ENCODE peak calls at places on chromosomes 13 and 19, in five cellular contexts. Y is activated naive CD4-positive, alpha-beta T cell treated with anti-CD3 and anti-CD28 coated beads, Interleukin-2, amount 50 U/mL, for 72 hours; X is NCI-H2081 treated with DMSO at 0.1 percent for 48 hours; O is stimulated activated CD4-positive, alpha-beta T cell treated with anti-CD3 and anti-CD28 coated beads, TNF-alpha, amount 100 ng/mL, for 24 hours; A is stimulated activated CD8-positive, alpha-beta memory T cell treated with anti-CD3 and anti-CD28 coated beads, Interleukin-4, amount 100 ng/mL, for 48 hours. B is an unnamed sample.

GRCh38 chr13:106182404-106182803 is 353.1 kb downstream of the EFNB2 start:
- DNase-seq in Y (no peak), X (no peak), O (no peak), A (no peak), B (no peak)

GRCh38 chr19:33273881-33274662 is 28.3 kb downstream of the CEBPA start:
- DNase-seq in Y (no peak), X (no peak), O (peak; percentile 12), A (peak; percentile 67), B (peak; percentile 16)

GRCh38 chr13:49610176-49610575 is 18.1 kb upstream of the ARL11 start:
- DNase-seq in Y (no peak), X (no peak), O (no peak), A (no peak), B (no peak)

GRCh38 chr19:50567052-50567841 is 988 bp downstream of the LRRC4B start:
- DNase-seq in Y (no peak), X (no peak), O (no peak), A (no peak), B (no peak)

GRCh38 chr13:48853381-48854102 is 122.2 kb upstream of the FNDC3A start:
- DNase-seq in Y (no peak), X (no peak), O (peak; percentile 6), A (peak; percentile 40), B (peak; percentile 1)

GRCh38 chr13:76980075-76980718 is 11.7 kb upstream of the CLN5 start:
- DNase-seq in Y (peak; percentile 76), X (no peak), O (peak; percentile 73), A (peak; percentile 96), B (peak; percentile 77)

GRCh38 chr13:20344836-20345490 is 112.8 kb upstream of the GJB6 start:
- DNase-seq in Y (no peak), X (no peak), O (no peak), A (no peak), B (no peak)

GRCh38 chr13:21538753-21539152 is 65.2 kb downstream of the MICU2 start:
- DNase-seq in Y (no peak), X (no peak), O (no peak), A (no peak), B (no peak)

GRCh38 chr13:73158851-73159250 is 100.0 kb downstream of the KLF5 start:
- DNase-seq in Y (no peak), X (no peak), O (no peak), A (no peak), B (no peak)

GRCh38 chr19:49716154-49716553 is 25.2 kb downstream of the CPT1C start:
- DNase-seq in Y (no peak), X (no peak), O (no peak), A (no peak), B (no peak)

GRCh38 chr19:4208385-4209094 is 20.8 kb upstream of the EBI3 start:
- DNase-seq in Y (no peak), X (no peak), O (no peak), A (no peak), B (no peak)

GRCh38 chr19:6738726-6739389 is 622 bp upstream of the TRIP10 start:
- DNase-seq in Y (peak; percentile 69), X (no peak), O (no peak), A (peak; percentile 52), B (no peak)

GRCh38 chr13:29383476-29383875 is 212.0 kb downstream of the SLC7A1 start:
- DNase-seq in Y (no peak), X (no peak), O (no peak), A (no peak), B (no peak)

GRCh38 chr13:43006893-43007631 is 15.0 kb upstream of the EPSTI1 start:
- DNase-seq in Y (no peak), X (no peak), O (no peak), A (no peak), B (no peak)

GRCh38 chr13:109712187-109712601 is 74.2 kb downstream of the IRS2 start:
- DNase-seq in Y (no peak), X (no peak), O (no peak), A (no peak), B (no peak)

GRCh38 chr19:5595129-5595528 is 27.4 kb upstream of the TINCR start:
- DNase-seq in Y (no peak), X (no peak), O (no peak), A (no peak), B (no peak)

GRCh38 chr19:10091892-10092641 is 6.0 kb downstream of the SHFL start:
- DNase-seq in Y (no peak), X (no peak), O (no peak), A (no peak), B (no peak)

GRCh38 chr13:112217431-112217830 is 150.5 kb downstream of the SOX1 start:
- DNase-seq in Y (no peak), X (no peak), O (no peak), A (no peak), B (no peak)

GRCh38 chr19:32676186-32676894 is 692 bp downstream of the RGS9BP start:
- DNase-seq in Y (no peak), X (no peak), O (no peak), A (no peak), B (no peak)

GRCh38 chr19:1690570-1691307 is 38.3 kb upstream of the TCF3 start:
- DNase-seq in Y (no peak), X (no peak), O (peak; percentile 27), A (peak; percentile 80), B (peak; percentile 39)

GRCh38 chr19:11279505-11280236 is 16.3 kb upstream of the TSPAN16 start:
- DNase-seq in Y (peak; percentile 68), X (no peak), O (no peak), A (peak; percentile 31), B (no peak)

GRCh38 chr19:5623397-5624153 is 692 bp downstream of the SAFB start:
- DNase-seq in Y (no peak), X (no peak), O (no peak), A (peak; percentile 42), B (peak; percentile 10)

GRCh38 chr19:39941615-39942507 is 7.4 kb upstream of the FCGBP start:
- DNase-seq in Y (no peak), X (no peak), O (no peak), A (peak; percentile 49), B (no peak)

GRCh38 chr19:23991170-23991569 is 76.5 kb downstream of the ZNF726 start:
- DNase-seq in Y (no peak), X (no peak), O (no peak), A (no peak), B (no peak)

GRCh38 chr19:18814063-18814462 is 17.7 kb upstream of the UPF1 start:
- DNase-seq in Y (no peak), X (no peak), O (no peak), A (no peak), B (no peak)

GRCh38 chr19:35208121-35208520 is 20.4 kb downstream of the FAM187B start:
- DNase-seq in Y (peak; percentile 44), X (no peak), O (no peak), A (peak; percentile 20), B (no peak)

GRCh38 chr13:31119526-31119925 is 42.2 kb downstream of the HSPH1 start:
- DNase-seq in Y (no peak), X (no peak), O (no peak), A (no peak), B (no peak)

GRCh38 chr19:1161716-1162115 is 12.4 kb downstream of the SBNO2 start:
- DNase-seq in Y (no peak), X (no peak), O (no peak), A (no peak), B (no peak)

GRCh38 chr19:34808566-34808965 is 35.6 kb upstream of the ZNF599 start:
- DNase-seq in Y (no peak), X (no peak), O (no peak), A (no peak), B (no peak)

GRCh38 chr19:14383556-14383897 is 2.3 kb downstream of the ADGRE5 start:
- DNase-seq in Y (no peak), X (no peak), O (no peak), A (no peak), B (no peak)

GRCh38 chr13:35723061-35723461 is 246.6 kb upstream of the MAB21L1 start:
- DNase-seq in Y (no peak), X (no peak), O (no peak), A (no peak), B (no peak)

GRCh38 chr19:30387311-30388115 is 15.3 kb downstream of the ZNF536 start:
- DNase-seq in Y (no peak), X (no peak), O (no peak), A (no peak), B (no peak)

B was measured in activated T-helper 9 cell treated with anti-CD3 and anti-CD28 coated beads, Interleukin-2, amount 50 U/mL, for 16 hours.